ENCODE peak calls at places on chromosomes 11 and 22, in five cellular contexts. One of them, this sample, is unnamed.

GRCh38 chr11:129992161-129992944 is 10.3 kb downstream of the PRDM10 start:
- DNase-seq in GM12878: no peak
- DNase-seq in IMR-90: peak; percentile 22
- DNase-seq in A549: peak; percentile 15
- DNase-seq in K562: peak; percentile 73
- DNase-seq in this sample: peak; percentile 67

GRCh38 chr11:8248786-8249185 is 14.9 kb downstream of the LMO1 start:
- DNase-seq in K562: no peak
- DNase-seq in GM12878: no peak
- DNase-seq in A549: no peak
- DNase-seq in IMR-90: no peak
- DNase-seq in this sample: no peak

GRCh38 chr11:65454311-65454695 is 31.7 kb downstream of the NEAT1 start:
- DNase-seq in K562: no peak
- DNase-seq in IMR-90: peak; percentile 48
- DNase-seq in GM12878: no peak
- DNase-seq in A549: no peak
- DNase-seq in this sample: no peak

GRCh38 chr22:48356731-48357130 is 1470.9 kb downstream of the BRD1 start:
- DNase-seq in K562: no peak
- DNase-seq in A549: no peak
- DNase-seq in GM12878: no peak
- DNase-seq in IMR-90: no peak
- DNase-seq in this sample: no peak

GRCh38 chr22:22479999-22480532 is 28.5 kb downstream of the ZNF280B start:
- DNase-seq in GM12878: no peak
- DNase-seq in A549: no peak
- DNase-seq in K562: peak; percentile 33
- DNase-seq in IMR-90: peak; percentile 51
- DNase-seq in this sample: no peak

GRCh38 chr11:120182790-120183491 is 27.9 kb upstream of the OAF start:
- DNase-seq in K562: peak; percentile 31
- DNase-seq in A549: no peak
- DNase-seq in GM12878: no peak
- DNase-seq in IMR-90: no peak
- DNase-seq in this sample: no peak

GRCh38 chr11:113781682-113782081 is 2.1 kb downstream of the CLDN25 start:
- DNase-seq in IMR-90: no peak
- DNase-seq in K562: no peak
- DNase-seq in GM12878: no peak
- DNase-seq in A549: no peak
- DNase-seq in this sample: no peak

GRCh38 chr11:86818466-86819282 is 18.3 kb downstream of the PRSS23 start:
- DNase-seq in A549: peak; percentile 60
- DNase-seq in K562: peak; percentile 49
- DNase-seq in GM12878: peak; percentile 7
- DNase-seq in IMR-90: peak; percentile 81
- DNase-seq in this sample: peak; percentile 51

GRCh38 chr11:8917157-8917820 is 6.3 kb downstream of the AKIP1 start:
- DNase-seq in GM12878: no peak
- DNase-seq in K562: no peak
- DNase-seq in IMR-90: peak; percentile 93
- DNase-seq in A549: no peak
- DNase-seq in this sample: no peak

GRCh38 chr22:43750751-43751150 is 61.4 kb downstream of the EFCAB6 start:
- DNase-seq in K562: no peak
- DNase-seq in A549: no peak
- DNase-seq in GM12878: peak; percentile 32
- DNase-seq in IMR-90: no peak
- DNase-seq in this sample: no peak

GRCh38 chr11:61358566-61358965 is 3.1 kb downstream of the CYB561A3 start:
- DNase-seq in A549: no peak
- DNase-seq in IMR-90: no peak
- DNase-seq in GM12878: no peak
- DNase-seq in K562: no peak
- DNase-seq in this sample: no peak

GRCh38 chr22:28779833-28780232 is 7.3 kb downstream of the CCDC117 start:
- DNase-seq in IMR-90: no peak
- DNase-seq in GM12878: no peak
- DNase-seq in A549: no peak
- DNase-seq in K562: peak; percentile 62
- DNase-seq in this sample: no peak

GRCh38 chr11:78657968-78658839 is 83.5 kb upstream of the NARS2 start:
- DNase-seq in K562: no peak
- DNase-seq in GM12878: no peak
- DNase-seq in IMR-90: no peak
- DNase-seq in A549: no peak
- DNase-seq in this sample: no peak

GRCh38 chr22:37330200-37331033 is 48.1 kb downstream of the CYTH4 start:
- DNase-seq in A549: peak; percentile 79
- DNase-seq in GM12878: no peak
- DNase-seq in K562: peak; percentile 72
- DNase-seq in IMR-90: peak; percentile 90
- DNase-seq in this sample: peak; percentile 86

GRCh38 chr11:6156628-6157367 is 13.3 kb downstream of the OR52B2 start:
- DNase-seq in IMR-90: no peak
- DNase-seq in K562: no peak
- DNase-seq in A549: no peak
- DNase-seq in GM12878: no peak
- DNase-seq in this sample: no peak

GRCh38 chr11:109026891-109027489 is 362.1 kb downstream of the DDX10 start:
- DNase-seq in K562: no peak
- DNase-seq in IMR-90: peak; percentile 66
- DNase-seq in GM12878: no peak
- DNase-seq in A549: no peak
- DNase-seq in this sample: no peak

GRCh38 chr22:44137415-44137814 is 43.3 kb upstream of the PARVG start:
- DNase-seq in IMR-90: no peak
- DNase-seq in GM12878: no peak
- DNase-seq in A549: no peak
- DNase-seq in K562: no peak
- DNase-seq in this sample: no peak

GRCh38 chr11:75170463-75171201 is 19.7 kb downstream of the SLCO2B1 start:
- DNase-seq in GM12878: no peak
- DNase-seq in A549: no peak
- DNase-seq in K562: no peak
- DNase-seq in IMR-90: no peak
- DNase-seq in this sample: no peak

GRCh38 chr11:66880484-66881211 is 23.8 kb downstream of the LRFN4 start:
- DNase-seq in K562: no peak
- DNase-seq in A549: no peak
- DNase-seq in GM12878: no peak
- DNase-seq in IMR-90: peak; percentile 22
- DNase-seq in this sample: peak; percentile 54

GRCh38 chr22:45969414-45969799 is 7.6 kb downstream of the WNT7B start:
- DNase-seq in A549: no peak
- DNase-seq in GM12878: no peak
- DNase-seq in IMR-90: no peak
- DNase-seq in K562: peak; percentile 19
- DNase-seq in this sample: peak; percentile 57

GRCh38 chr22:45969801-45970464 is 7.0 kb downstream of the WNT7B start:
- DNase-seq in A549: no peak
- DNase-seq in K562: no peak
- DNase-seq in IMR-90: no peak
- DNase-seq in GM12878: no peak
- DNase-seq in this sample: peak; percentile 38

GRCh38 chr22:45966892-45967365 is 10.0 kb downstream of the WNT7B start:
- DNase-seq in A549: no peak
- DNase-seq in GM12878: no peak
- DNase-seq in K562: no peak
- DNase-seq in IMR-90: no peak
- DNase-seq in this sample: no peak

GRCh38 chr22:45968003-45968650 is 8.8 kb downstream of the WNT7B start:
- DNase-seq in K562: no peak
- DNase-seq in A549: no peak
- DNase-seq in IMR-90: peak; percentile 66
- DNase-seq in GM12878: no peak
- DNase-seq in this sample: no peak

GRCh38 chr22:45968751-45969413 is 8.1 kb downstream of the WNT7B start:
- DNase-seq in A549: peak; percentile 77
- DNase-seq in K562: no peak
- DNase-seq in IMR-90: peak; percentile 92
- DNase-seq in GM12878: no peak
- DNase-seq in this sample: peak; percentile 24
- TF ChIP-seq USF2 in A549: no peak
- TF ChIP-seq USF2 in K562: no peak
- TF ChIP-seq USF2 in IMR-90: no peak
- TF ChIP-seq USF2 in GM12878: no peak
- TF ChIP-seq USF2 in this sample: no peak

GRCh38 chr11:47863893-47864430 is 15.8 kb upstream of the NUP160 start:
- DNase-seq in A549: no peak
- DNase-seq in IMR-90: no peak
- DNase-seq in GM12878: no peak
- DNase-seq in K562: no peak
- DNase-seq in this sample: no peak

GRCh38 chr11:47863189-47863892 is 15.2 kb upstream of the NUP160 start:
- DNase-seq in A549: no peak
- DNase-seq in GM12878: no peak
- DNase-seq in K562: peak; percentile 22
- DNase-seq in IMR-90: peak; percentile 92
- DNase-seq in this sample: peak; percentile 66

GRCh38 chr11:47861762-47862161 is 13.6 kb upstream of the NUP160 start:
- DNase-seq in GM12878: no peak
- DNase-seq in A549: no peak
- DNase-seq in IMR-90: peak; percentile 74
- DNase-seq in K562: peak; percentile 36
- DNase-seq in this sample: no peak

GRCh38 chr11:47867821-47868220 is 19.7 kb upstream of the NUP160 start:
- DNase-seq in GM12878: no peak
- DNase-seq in K562: no peak
- DNase-seq in A549: no peak
- DNase-seq in IMR-90: peak; percentile 15
- DNase-seq in this sample: no peak

GRCh38 chr11:47864910-47865309 is 16.8 kb upstream of the NUP160 start:
- DNase-seq in IMR-90: no peak
- DNase-seq in GM12878: no peak
- DNase-seq in A549: no peak
- DNase-seq in K562: no peak
- DNase-seq in this sample: no peak
- TF ChIP-seq RFX5 in IMR-90: no peak
- TF ChIP-seq RFX5 in GM12878: no peak
- TF ChIP-seq RFX5 in A549: no peak
- TF ChIP-seq RFX5 in K562: no peak
- TF ChIP-seq RFX5 in this sample: no peak

GRCh38 chr11:93236741-93237675 is 39.2 kb upstream of the SLC36A4 start:
- DNase-seq in K562: peak; percentile 16
- DNase-seq in GM12878: no peak
- DNase-seq in A549: peak; percentile 7
- DNase-seq in IMR-90: peak; percentile 44
- DNase-seq in this sample: peak; percentile 51
- TF ChIP-seq RCOR1 in K562: no peak
- TF ChIP-seq RCOR1 in GM12878: no peak
- TF ChIP-seq RCOR1 in A549: no peak
- TF ChIP-seq RCOR1 in IMR-90: no peak
- TF ChIP-seq RCOR1 in this sample: no peak

GRCh38 chr11:34238966-34239365 is 118.8 kb downstream of the ABTB2 start:
- DNase-seq in GM12878: no peak
- DNase-seq in IMR-90: no peak
- DNase-seq in A549: no peak
- DNase-seq in K562: no peak
- DNase-seq in this sample: no peak

GRCh38 chr11:34239465-34240149 is 118.2 kb downstream of the ABTB2 start:
- DNase-seq in K562: no peak
- DNase-seq in GM12878: no peak
- DNase-seq in A549: no peak
- DNase-seq in IMR-90: no peak
- DNase-seq in this sample: no peak

GRCh38 chr11:34240150-34240494 is 117.7 kb downstream of the ABTB2 start:
- DNase-seq in IMR-90: no peak
- DNase-seq in K562: no peak
- DNase-seq in GM12878: no peak
- DNase-seq in A549: no peak
- DNase-seq in this sample: no peak

GRCh38 chr11:34236572-34236971 is 121.2 kb downstream of the ABTB2 start:
- DNase-seq in A549: no peak
- DNase-seq in K562: peak; percentile 52
- DNase-seq in IMR-90: no peak
- DNase-seq in GM12878: no peak
- DNase-seq in this sample: peak; percentile 47

DNA sequence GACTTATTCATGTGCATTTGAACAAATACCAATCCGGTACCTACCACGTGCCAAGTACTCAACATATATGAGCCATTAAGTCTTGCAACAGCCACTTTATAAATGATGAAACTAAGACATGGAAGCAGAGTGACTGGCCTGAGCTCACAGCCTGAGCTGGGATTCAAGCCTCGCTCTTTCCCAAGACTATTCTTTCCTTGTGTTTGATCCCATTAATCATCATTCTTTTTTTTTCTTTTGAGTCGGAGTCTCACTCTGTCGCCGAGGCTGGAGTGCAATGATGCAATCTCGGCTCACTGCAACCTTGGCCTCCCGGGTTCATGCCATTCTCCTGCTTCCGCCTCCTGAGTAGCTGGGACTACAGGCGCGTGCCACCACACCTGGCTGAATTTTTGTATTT is 119.3 kb downstream of the ABTB2 start:
- DNase-seq in GM12878: no peak
- DNase-seq in IMR-90: no peak
- DNase-seq in A549: no peak
- DNase-seq in K562: no peak
- DNase-seq in this sample: no peak
- TF ChIP-seq USF2 in GM12878: no peak
- TF ChIP-seq USF2 in IMR-90: no peak
- TF ChIP-seq USF2 in A549: no peak
- TF ChIP-seq USF2 in K562: no peak
- TF ChIP-seq USF2 in this sample: no peak

This sample was measured in SK-N-SH.